ENCODE peak calls at places on chromosomes 11 and 22, in nine cellular contexts. One of them, this sample, is unnamed.

GRCh38 chr22:26565889-26566288 is 24.0 kb downstream of the TPST2 start:
- DNase-seq in OCI-LY7: no peak
- DNase-seq in IMR-90: no peak
- DNase-seq in PC-3: no peak
- DNase-seq in mesenchymal stem cell: no peak
- DNase-seq in GM23248: no peak
- DNase-seq in mammary epithelial cell: no peak
- DNase-seq in H9: no peak
- DNase-seq in fibroblast of lung: no peak
- DNase-seq in this sample: no peak

GRCh38 chr11:18618341-18619025 is 15.7 kb downstream of the SPTY2D1 start:
- DNase-seq in OCI-LY7: no peak
- DNase-seq in IMR-90: peak; percentile 73
- DNase-seq in PC-3: no peak
- DNase-seq in mesenchymal stem cell: no peak
- DNase-seq in GM23248: peak; percentile 48
- DNase-seq in mammary epithelial cell: no peak
- DNase-seq in H9: no peak
- DNase-seq in fibroblast of lung: peak; percentile 76
- DNase-seq in this sample: peak; percentile 38

GRCh38 chr11:46366260-46366659 is 15.2 kb upstream of the MDK start:
- DNase-seq in OCI-LY7: no peak
- DNase-seq in IMR-90: no peak
- DNase-seq in PC-3: no peak
- DNase-seq in mesenchymal stem cell: no peak
- DNase-seq in GM23248: no peak
- DNase-seq in mammary epithelial cell: no peak
- DNase-seq in H9: no peak
- DNase-seq in fibroblast of lung: no peak
- DNase-seq in this sample: no peak

GRCh38 chr22:48241658-48242057 is 1479.2 kb downstream of the TBC1D22A start:
- DNase-seq in OCI-LY7: no peak
- DNase-seq in IMR-90: no peak
- DNase-seq in PC-3: no peak
- DNase-seq in mesenchymal stem cell: no peak
- DNase-seq in GM23248: no peak
- DNase-seq in mammary epithelial cell: no peak
- DNase-seq in H9: peak; percentile 14
- DNase-seq in fibroblast of lung: no peak
- DNase-seq in this sample: no peak

GRCh38 chr22:48753381-48753730 is 1074.3 kb downstream of the BRD1 start:
- DNase-seq in OCI-LY7: no peak
- DNase-seq in IMR-90: no peak
- DNase-seq in PC-3: no peak
- DNase-seq in mesenchymal stem cell: no peak
- DNase-seq in GM23248: no peak
- DNase-seq in mammary epithelial cell: no peak
- DNase-seq in H9: no peak
- DNase-seq in fibroblast of lung: no peak
- DNase-seq in this sample: peak; percentile 69

GRCh38 chr11:34639545-34639944 is 18.7 kb downstream of the EHF start:
- DNase-seq in OCI-LY7: no peak
- DNase-seq in IMR-90: no peak
- DNase-seq in PC-3: peak; percentile 87
- DNase-seq in mesenchymal stem cell: no peak
- DNase-seq in GM23248: no peak
- DNase-seq in mammary epithelial cell: no peak
- DNase-seq in H9: no peak
- DNase-seq in fibroblast of lung: no peak
- DNase-seq in this sample: no peak

GRCh38 chr11:85029964-85030363 is 597.2 kb downstream of the DLG2 start:
- DNase-seq in OCI-LY7: no peak
- DNase-seq in IMR-90: peak; percentile 60
- DNase-seq in PC-3: peak; percentile 97
- DNase-seq in mesenchymal stem cell: peak; percentile 75
- DNase-seq in GM23248: peak; percentile 60
- DNase-seq in mammary epithelial cell: peak; percentile 23
- DNase-seq in H9: no peak
- DNase-seq in fibroblast of lung: peak; percentile 37
- DNase-seq in this sample: no peak

GRCh38 chr11:107799245-107799859 is 59.2 kb downstream of the SLC35F2 start:
- DNase-seq in OCI-LY7: peak; percentile 71
- DNase-seq in IMR-90: peak; percentile 57
- DNase-seq in PC-3: peak; percentile 94
- DNase-seq in mesenchymal stem cell: peak; percentile 67
- DNase-seq in GM23248: peak; percentile 80
- DNase-seq in mammary epithelial cell: peak; percentile 38
- DNase-seq in H9: peak; percentile 61
- DNase-seq in fibroblast of lung: peak; percentile 70
- DNase-seq in this sample: peak; percentile 81

GRCh38 chr11:126233391-126233790 is 21.8 kb downstream of the FAM118B start:
- DNase-seq in OCI-LY7: no peak
- DNase-seq in IMR-90: peak; percentile 78
- DNase-seq in PC-3: peak; percentile 81
- DNase-seq in mesenchymal stem cell: peak; percentile 16
- DNase-seq in GM23248: peak; percentile 13
- DNase-seq in mammary epithelial cell: peak; percentile 37
- DNase-seq in H9: no peak
- DNase-seq in fibroblast of lung: no peak
- DNase-seq in this sample: no peak

GRCh38 chr11:24723231-24723630 is 226.4 kb downstream of the LUZP2 start:
- DNase-seq in OCI-LY7: no peak
- DNase-seq in IMR-90: no peak
- DNase-seq in PC-3: peak; percentile 62
- DNase-seq in mesenchymal stem cell: no peak
- DNase-seq in GM23248: no peak
- DNase-seq in mammary epithelial cell: no peak
- DNase-seq in H9: no peak
- DNase-seq in fibroblast of lung: no peak
- DNase-seq in this sample: no peak

GRCh38 chr11:120912504-120912903 is 111.4 kb upstream of the TBCEL start:
- DNase-seq in OCI-LY7: peak; percentile 46
- DNase-seq in IMR-90: peak; percentile 57
- DNase-seq in PC-3: peak; percentile 60
- DNase-seq in mesenchymal stem cell: peak; percentile 33
- DNase-seq in GM23248: peak; percentile 67
- DNase-seq in mammary epithelial cell: peak; percentile 21
- DNase-seq in H9: no peak
- DNase-seq in fibroblast of lung: peak; percentile 55
- DNase-seq in this sample: peak; percentile 86

GRCh38 chr11:47056261-47056915 is 119.8 kb downstream of the CSTPP1 start:
- DNase-seq in OCI-LY7: no peak
- DNase-seq in IMR-90: peak; percentile 94
- DNase-seq in PC-3: no peak
- DNase-seq in mesenchymal stem cell: peak; percentile 91
- DNase-seq in GM23248: peak; percentile 80
- DNase-seq in mammary epithelial cell: peak; percentile 17
- DNase-seq in H9: no peak
- DNase-seq in fibroblast of lung: peak; percentile 87
- DNase-seq in this sample: peak; percentile 71

DNA sequence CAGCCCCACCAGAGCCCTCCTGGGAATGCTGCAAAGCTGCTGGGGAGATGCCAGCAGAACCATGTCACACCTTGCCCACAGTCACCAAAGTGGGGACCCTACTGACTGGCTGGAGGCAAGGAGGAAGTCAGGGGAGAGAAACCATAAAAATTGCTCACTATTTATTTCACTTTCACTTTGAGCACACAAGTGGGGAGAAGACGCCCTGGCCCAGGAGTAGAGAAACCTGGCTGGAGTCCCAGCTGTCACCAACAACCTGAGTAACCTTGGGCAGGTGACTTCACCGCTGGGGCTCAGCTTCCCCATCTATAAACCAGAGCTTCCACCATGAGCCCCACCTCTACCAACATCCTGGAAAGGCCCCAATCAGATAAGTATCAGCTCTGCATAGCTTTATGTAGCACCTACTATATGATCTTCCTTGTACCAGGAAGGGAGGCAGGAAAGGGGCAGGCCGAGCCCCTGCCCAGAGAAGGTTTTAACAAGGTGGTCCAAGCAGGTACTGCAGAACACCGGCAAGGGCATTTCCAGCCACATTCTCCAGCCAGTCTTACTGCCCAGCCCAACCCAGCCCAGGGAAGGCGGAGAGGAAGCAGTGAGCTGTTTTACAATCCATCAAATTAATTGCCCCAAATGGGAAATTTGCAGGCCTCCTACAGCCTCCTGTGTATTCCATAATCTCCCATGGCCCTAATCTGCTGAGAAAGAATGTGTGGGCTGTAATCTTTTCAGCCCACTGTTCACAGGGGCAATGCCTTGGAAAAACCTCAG is 27.6 kb downstream of the PLEKHA7 start:
- DNase-seq in OCI-LY7: peak; percentile 5
- DNase-seq in IMR-90: no peak
- DNase-seq in PC-3: peak; percentile 58
- DNase-seq in mesenchymal stem cell: no peak
- DNase-seq in GM23248: no peak
- DNase-seq in mammary epithelial cell: no peak
- DNase-seq in H9: peak; percentile 48
- DNase-seq in fibroblast of lung: no peak
- DNase-seq in this sample: no peak
- H3K4me1 ChIP-seq in OCI-LY7: no peaks in the 10 kb centered on the region
- H3K4me1 ChIP-seq in IMR-90: no peaks in the 10 kb centered on the region
- H3K4me1 ChIP-seq in PC-3: peaks cover 21% of the 10 kb centered on the region
- H3K4me1 ChIP-seq in mesenchymal stem cell: peaks cover 33% of the 10 kb centered on the region
- H3K4me1 ChIP-seq in GM23248: no peaks in the 10 kb centered on the region
- H3K4me1 ChIP-seq in mammary epithelial cell: peaks cover 11% of the 10 kb centered on the region
- H3K4me1 ChIP-seq in H9: peaks cover 17% of the 10 kb centered on the region
- H3K4me1 ChIP-seq in fibroblast of lung: no peaks in the 10 kb centered on the region
- H3K4me1 ChIP-seq in this sample: no peaks in the 10 kb centered on the region

GRCh38 chr22:50703726-50704509 is 31.3 kb downstream of the SHANK3 start:
- DNase-seq in OCI-LY7: no peak
- DNase-seq in IMR-90: no peak
- DNase-seq in PC-3: no peak
- DNase-seq in mesenchymal stem cell: no peak
- DNase-seq in GM23248: no peak
- DNase-seq in mammary epithelial cell: no peak
- DNase-seq in H9: no peak
- DNase-seq in fibroblast of lung: no peak
- DNase-seq in this sample: peak; percentile 85

GRCh38 chr22:50701428-50702154 is 29.0 kb downstream of the SHANK3 start:
- DNase-seq in OCI-LY7: no peak
- DNase-seq in IMR-90: no peak
- DNase-seq in PC-3: no peak
- DNase-seq in mesenchymal stem cell: no peak
- DNase-seq in GM23248: no peak
- DNase-seq in mammary epithelial cell: no peak
- DNase-seq in H9: no peak
- DNase-seq in fibroblast of lung: no peak
- DNase-seq in this sample: peak; percentile 85

GRCh38 chr22:50702821-50703725 is 30.4 kb downstream of the SHANK3 start:
- DNase-seq in OCI-LY7: no peak
- DNase-seq in IMR-90: no peak
- DNase-seq in PC-3: no peak
- DNase-seq in mesenchymal stem cell: no peak
- DNase-seq in GM23248: no peak
- DNase-seq in mammary epithelial cell: no peak
- DNase-seq in H9: no peak
- DNase-seq in fibroblast of lung: no peak
- DNase-seq in this sample: peak; percentile 77

GRCh38 chr22:50701076-50701419 is 28.4 kb downstream of the SHANK3 start:
- DNase-seq in OCI-LY7: no peak
- DNase-seq in IMR-90: no peak
- DNase-seq in PC-3: no peak
- DNase-seq in mesenchymal stem cell: no peak
- DNase-seq in GM23248: no peak
- DNase-seq in mammary epithelial cell: no peak
- DNase-seq in H9: no peak
- DNase-seq in fibroblast of lung: no peak
- DNase-seq in this sample: no peak

GRCh38 chr22:50702261-50702671 is 29.6 kb downstream of the SHANK3 start:
- DNase-seq in OCI-LY7: no peak
- DNase-seq in IMR-90: no peak
- DNase-seq in PC-3: no peak
- DNase-seq in mesenchymal stem cell: no peak
- DNase-seq in GM23248: no peak
- DNase-seq in mammary epithelial cell: no peak
- DNase-seq in H9: no peak
- DNase-seq in fibroblast of lung: no peak
- DNase-seq in this sample: peak; percentile 90
- H3K4me2 ChIP-seq in OCI-LY7: no peak overlapping the region
- H3K4me2 ChIP-seq in IMR-90: no peak overlapping the region
- H3K4me2 ChIP-seq in PC-3: no peak overlapping the region
- H3K4me2 ChIP-seq in mesenchymal stem cell: no peak overlapping the region
- H3K4me2 ChIP-seq in GM23248: no peak overlapping the region
- H3K4me2 ChIP-seq in mammary epithelial cell: no peak overlapping the region
- H3K4me2 ChIP-seq in H9: no peak overlapping the region
- H3K4me2 ChIP-seq in fibroblast of lung: no peak overlapping the region
- H3K4me2 ChIP-seq in this sample: no peak overlapping the region

GRCh38 chr11:77082838-77083552 is 16.2 kb downstream of the CAPN5 start:
- DNase-seq in OCI-LY7: no peak
- DNase-seq in IMR-90: peak; percentile 38
- DNase-seq in PC-3: no peak
- DNase-seq in mesenchymal stem cell: peak; percentile 55
- DNase-seq in GM23248: peak; percentile 82
- DNase-seq in mammary epithelial cell: no peak
- DNase-seq in H9: no peak
- DNase-seq in fibroblast of lung: peak; percentile 26
- DNase-seq in this sample: peak; percentile 95
- H3K27ac ChIP-seq in OCI-LY7: no peak overlapping the region
- H3K27ac ChIP-seq in IMR-90: peak overlapping the region; percentile 11
- H3K27ac ChIP-seq in PC-3: no peak overlapping the region
- H3K27ac ChIP-seq in mesenchymal stem cell: no peak overlapping the region
- H3K27ac ChIP-seq in GM23248: peak overlapping the region; percentile 38
- H3K27ac ChIP-seq in mammary epithelial cell: no peak overlapping the region
- H3K27ac ChIP-seq in H9: no peak overlapping the region
- H3K27ac ChIP-seq in fibroblast of lung: peak overlapping the region; percentile 22
- H3K27ac ChIP-seq in this sample: peak overlapping the region; percentile 54

DNA sequence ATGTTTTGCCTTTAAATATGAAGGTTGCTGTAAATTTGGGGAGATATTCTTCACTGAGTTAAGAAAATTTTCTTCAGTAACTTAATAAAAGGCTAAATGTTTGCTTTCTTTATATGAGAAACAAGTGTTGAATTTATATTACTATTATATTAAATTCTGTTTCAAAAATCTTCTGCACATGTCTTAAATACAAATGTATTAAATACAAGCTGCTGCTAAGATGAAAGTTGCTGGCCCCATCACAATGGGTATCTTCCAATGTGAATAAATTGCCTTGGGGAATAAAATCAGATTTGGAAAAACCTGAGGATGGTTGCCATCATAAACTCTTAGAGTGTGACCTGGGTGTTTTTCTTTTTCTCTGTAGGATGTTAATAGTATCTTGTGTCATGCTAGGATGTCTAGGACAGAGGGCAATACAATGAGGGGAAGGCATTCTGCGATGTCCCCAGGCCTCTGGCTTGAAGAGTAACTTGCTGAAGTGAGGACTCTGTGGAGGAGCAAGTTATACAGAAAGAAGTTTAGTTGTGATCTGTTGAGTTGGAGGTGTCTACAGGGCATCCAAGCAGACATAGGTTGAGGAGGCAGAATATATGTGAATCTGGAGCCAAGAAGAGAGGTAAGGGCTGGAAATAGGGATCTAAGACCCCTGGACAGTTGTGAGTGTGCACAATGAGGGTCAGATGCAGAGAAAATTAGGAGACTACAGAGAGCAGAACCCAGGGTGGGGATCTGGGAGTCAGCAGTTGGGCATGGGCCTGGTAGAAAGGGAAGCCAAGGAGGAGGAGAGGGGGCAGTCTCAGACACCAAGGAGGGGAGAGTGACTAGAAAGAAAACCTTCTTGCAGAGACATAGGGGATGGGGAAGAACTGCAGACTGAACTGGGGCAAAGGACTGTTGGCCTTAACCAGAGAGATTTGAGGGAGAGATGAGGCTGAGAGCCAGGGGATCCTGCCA is 4.8 kb downstream of the IGLL5 start:
- DNase-seq in OCI-LY7: peak; percentile 56
- DNase-seq in IMR-90: no peak
- DNase-seq in PC-3: no peak
- DNase-seq in mesenchymal stem cell: no peak
- DNase-seq in GM23248: no peak
- DNase-seq in mammary epithelial cell: no peak
- DNase-seq in H9: no peak
- DNase-seq in fibroblast of lung: no peak
- DNase-seq in this sample: peak; percentile 84
- H3K4me1 ChIP-seq in OCI-LY7: peaks cover 65% of the 10 kb centered on the region
- H3K4me1 ChIP-seq in IMR-90: no peaks in the 10 kb centered on the region
- H3K4me1 ChIP-seq in PC-3: no peaks in the 10 kb centered on the region
- H3K4me1 ChIP-seq in mesenchymal stem cell: no peaks in the 10 kb centered on the region
- H3K4me1 ChIP-seq in GM23248: no peaks in the 10 kb centered on the region
- H3K4me1 ChIP-seq in mammary epithelial cell: no peaks in the 10 kb centered on the region
- H3K4me1 ChIP-seq in H9: no peaks in the 10 kb centered on the region
- H3K4me1 ChIP-seq in fibroblast of lung: no peaks in the 10 kb centered on the region
- H3K4me1 ChIP-seq in this sample: no peaks in the 10 kb centered on the region

This sample was measured in osteoblast.